ENCODE peak calls at places on chromosomes 6 and 20, in seven cellular contexts. B, P, L, X, F, O and S are unnamed samples.

GRCh38 chr6:28542440-28543293 is 17.0 kb downstream of the GPX5 start:
- DNase-seq in B (peak), P (peak), L (no peak), X (peak), F (no peak), O (peak), S (peak)

GRCh38 chr6:42255050-42255449 is 37.4 kb upstream of the MRPS10 start:
- DNase-seq in B (no peak), P (no peak), L (no peak), X (no peak), F (no peak), O (no peak), S (no peak)

GRCh38 chr20:59780494-59781185 is 152.8 kb downstream of the SYCP2 start:
- DNase-seq in B (no peak), P (no peak), L (peak), X (no peak), F (no peak), O (no peak), S (no peak)

GRCh38 chr6:27129917-27130316 is 117.6 kb upstream of the PRSS16 start:
- DNase-seq in B (no peak), P (no peak), L (no peak), X (no peak), F (no peak), O (no peak), S (no peak)

GRCh38 chr6:107116328-107116892 is 1.1 kb upstream of the BEND3 start:
- DNase-seq in B (no peak), P (peak), L (no peak), X (no peak), F (no peak), O (peak), S (no peak)

GRCh38 chr6:163120223-163120622 is 294.3 kb upstream of the QKI start:
- DNase-seq in B (no peak), P (no peak), L (no peak), X (no peak), F (no peak), O (peak), S (no peak)

GRCh38 chr6:33694401-33694931 is 17.0 kb downstream of the UQCC2 start:
- DNase-seq in B (peak), P (peak), L (no peak), X (no peak), F (no peak), O (no peak), S (peak)

GRCh38 chr20:34015401-34016335 is 22.0 kb downstream of the RALY start:
- DNase-seq in B (no peak), P (no peak), L (no peak), X (no peak), F (no peak), O (no peak), S (no peak)

GRCh38 chr20:36303020-36303595 is 3.0 kb upstream of the DLGAP4 start:
- DNase-seq in B (no peak), P (no peak), L (no peak), X (no peak), F (no peak), O (peak), S (peak)

GRCh38 chr20:44692932-44693476 is 22.2 kb upstream of the CCN5 start:
- DNase-seq in B (no peak), P (peak), L (no peak), X (peak), F (peak), O (no peak), S (no peak)